ENCODE peak calls at places on chromosomes 4 and X, in seven cellular contexts. B, S, O, Z, V, E and X are unnamed samples.

GRCh38 chrX:30653415-30654131 is at the start of gene GK:
- DNase-seq in S (peak; percentile 14), Z (no peak), B (peak; percentile 7), E (no peak), O (peak; percentile 0), V (no peak), X (peak; percentile 28)

GRCh38 chr4:69749771-69750170 is 10.6 kb downstream of the SULT1B1 start:
- DNase-seq in O (no peak), B (no peak), S (no peak), V (no peak), E (no peak), Z (no peak), X (no peak)

GRCh38 chrX:80808854-80809493 is 703 bp downstream of the BRWD3 start:
- DNase-seq in E (no peak), B (peak; percentile 10), O (no peak), S (peak; percentile 44), Z (peak; percentile 69), V (no peak), X (peak; percentile 45)

GRCh38 chr4:22500831-22501714 is 14.8 kb downstream of the ADGRA3 start:
- DNase-seq in Z (no peak), V (no peak), B (no peak), E (no peak), S (no peak), O (peak; percentile 74), X (peak; percentile 72)

GRCh38 chr4:25486171-25486570 is 109.1 kb downstream of the ANAPC4 start:
- DNase-seq in Z (no peak), B (no peak), E (no peak), O (no peak), S (no peak), V (no peak), X (no peak)

GRCh38 chr4:25172964-25173917 is 13.0 kb upstream of the SEPSECS start:
- DNase-seq in S (no peak), E (peak; percentile 81), O (peak; percentile 100), B (no peak), Z (no peak), V (no peak), X (no peak)

GRCh38 chr4:28842271-28842670 is 1877.9 kb upstream of the PCDH7 start:
- DNase-seq in B (no peak), O (no peak), S (no peak), E (no peak), V (no peak), Z (no peak), X (no peak)

GRCh38 chr4:67452100-67452887 is 93.0 kb downstream of the CENPC start:
- DNase-seq in O (no peak), Z (no peak), B (no peak), V (no peak), E (no peak), S (no peak), X (no peak)

GRCh38 chr4:95362906-95363578 is 185.7 kb downstream of the UNC5C start:
- DNase-seq in E (no peak), S (no peak), O (no peak), B (peak; percentile 19), Z (no peak), V (no peak), X (peak; percentile 37)

GRCh38 chr4:157776930-157777329 is 395.9 kb downstream of the GASK1B start:
- DNase-seq in B (no peak), E (no peak), Z (no peak), V (no peak), S (no peak), O (no peak), X (no peak)

GRCh38 chr4:18041114-18041513 is 19.6 kb upstream of the LCORL start:
- DNase-seq in E (no peak), O (no peak), Z (no peak), B (no peak), S (no peak), V (no peak), X (no peak)

GRCh38 chr4:188603646-188604045 is 464.4 kb downstream of the TRIML1 start:
- DNase-seq in E (no peak), V (no peak), O (no peak), S (no peak), B (no peak), Z (no peak), X (no peak)

GRCh38 chrX:4936315-4936714 is 1222.9 kb upstream of the PRKX start:
- DNase-seq in Z (no peak), O (no peak), S (no peak), E (no peak), V (no peak), B (no peak), X (no peak)

GRCh38 chr4:94516067-94516466 is 64.3 kb downstream of the PDLIM5 start:
- DNase-seq in O (peak; percentile 96), B (no peak), E (no peak), V (no peak), S (no peak), Z (no peak), X (no peak)

GRCh38 chr4:174794706-174795105 is 34.3 kb downstream of the GLRA3 start:
- DNase-seq in B (no peak), E (no peak), O (no peak), V (no peak), S (no peak), Z (no peak), X (no peak)

GRCh38 chrX:28639502-28639901 is 52.3 kb downstream of the IL1RAPL1 start:
- DNase-seq in S (no peak), Z (no peak), O (no peak), B (no peak), V (no peak), E (no peak), X (no peak)

GRCh38 chrX:19040373-19040772 is 56.5 kb upstream of the PHKA2 start:
- DNase-seq in O (no peak), S (no peak), B (no peak), Z (no peak), V (no peak), E (no peak), X (no peak)

GRCh38 chr4:3293410-3294391 is 880 bp downstream of the RGS12 start:
- DNase-seq in O (no peak), S (no peak), E (no peak), V (no peak), Z (peak; percentile 73), B (no peak), X (no peak)

GRCh38 chr4:106038908-106039307 is 143.6 kb downstream of the NPNT start:
- DNase-seq in B (no peak), S (no peak), O (no peak), E (no peak), V (no peak), Z (no peak), X (no peak)

DNA sequence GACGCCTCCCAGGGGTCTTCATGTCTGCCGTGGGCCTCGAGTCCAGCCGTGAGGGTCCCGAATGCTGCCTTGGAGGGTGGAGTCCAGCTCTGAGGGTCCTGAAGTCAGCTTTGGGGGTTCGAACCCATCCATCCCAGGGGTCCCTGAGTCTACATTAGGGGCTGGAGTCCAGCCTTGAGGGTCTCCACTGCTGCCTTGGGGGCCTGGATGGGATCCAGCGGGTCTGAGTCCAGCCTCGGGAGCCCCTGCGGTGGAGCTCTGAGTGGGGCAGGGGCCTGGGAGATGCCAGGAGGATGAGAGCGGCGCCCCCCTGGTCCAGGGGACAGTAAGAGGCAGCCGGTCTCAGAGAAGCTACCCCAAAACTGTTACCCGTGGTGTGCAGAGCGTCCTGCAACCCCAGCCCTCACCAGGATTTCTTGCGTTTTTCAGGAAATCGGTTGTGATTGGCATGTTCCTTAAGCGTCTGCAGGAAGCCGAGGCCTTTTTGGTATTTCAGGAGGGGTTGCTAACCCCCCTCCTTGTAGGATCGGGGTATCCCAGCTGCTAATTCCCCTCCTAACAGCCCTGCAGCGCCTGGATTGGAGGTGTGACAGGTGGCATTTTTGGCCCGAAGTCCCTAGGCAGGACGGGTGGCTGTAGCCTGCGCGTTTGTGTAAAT is 1.7 kb upstream of the GTPBP6 start:
- DNase-seq in E (no peak), Z (peak; percentile 77), O (no peak), S (no peak), B (peak; percentile 20), V (no peak), X (peak; percentile 19)
- TF ChIP-seq CTCF in E (no peak), Z (no peak), O (no peak), S (no peak), B (no peak), V (no peak), X (no peak)

DNA sequence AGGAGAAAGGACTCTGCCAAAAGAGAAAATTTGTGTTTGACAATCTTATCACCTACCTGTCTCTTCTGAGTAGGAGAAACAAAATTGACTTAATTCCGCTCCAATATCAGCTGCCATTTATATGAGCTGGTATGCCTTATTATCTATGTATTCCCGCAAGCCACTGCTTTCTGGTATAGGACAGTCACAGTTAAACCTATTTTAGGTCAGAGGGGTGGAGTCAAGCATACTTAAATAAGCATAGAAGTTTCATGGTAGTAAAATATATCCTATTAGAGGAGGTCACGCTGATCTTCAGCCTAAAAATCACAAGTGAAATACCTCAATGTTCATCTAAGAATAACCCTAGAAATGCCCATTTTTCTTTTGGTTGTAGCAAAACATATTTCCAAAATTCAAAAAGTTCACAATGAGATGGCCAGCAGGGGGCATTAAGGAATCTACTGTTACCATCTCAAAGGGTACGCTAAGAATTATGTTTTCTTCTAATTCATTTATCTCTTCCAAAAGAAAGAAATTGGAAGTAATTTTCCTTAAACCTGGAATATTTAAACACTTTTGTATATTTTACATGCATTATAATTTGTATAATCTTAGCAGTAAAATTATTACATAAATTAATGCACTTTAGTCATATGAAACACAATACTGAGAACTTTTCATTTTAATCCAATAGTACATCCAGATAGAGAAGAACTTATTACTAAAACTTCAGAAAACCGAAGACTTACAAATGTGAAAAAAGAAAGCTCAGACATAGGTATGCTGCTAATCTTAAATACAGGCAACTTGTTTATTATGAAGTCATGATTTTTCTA is 10.5 kb downstream of the PPAT start:
- DNase-seq in V (no peak), O (no peak), E (no peak), Z (no peak), B (peak; percentile 21), S (no peak), X (peak; percentile 62)
- TF ChIP-seq CTCF in V (peak; percentile 44), O (peak; percentile 89), E (peak; percentile 65), Z (peak; percentile 38), B (peak; percentile 78), S (peak; percentile 65), X (peak; percentile 72)

GRCh38 chrX:150041208-150041607 is 102.9 kb upstream of the EOLA2 start:
- DNase-seq in E (no peak), B (no peak), Z (no peak), S (no peak), V (no peak), O (no peak), X (no peak)
- TF ChIP-seq CTCF in E (no peak), B (no peak), Z (no peak), S (no peak), V (no peak), O (no peak), X (no peak)

DNA sequence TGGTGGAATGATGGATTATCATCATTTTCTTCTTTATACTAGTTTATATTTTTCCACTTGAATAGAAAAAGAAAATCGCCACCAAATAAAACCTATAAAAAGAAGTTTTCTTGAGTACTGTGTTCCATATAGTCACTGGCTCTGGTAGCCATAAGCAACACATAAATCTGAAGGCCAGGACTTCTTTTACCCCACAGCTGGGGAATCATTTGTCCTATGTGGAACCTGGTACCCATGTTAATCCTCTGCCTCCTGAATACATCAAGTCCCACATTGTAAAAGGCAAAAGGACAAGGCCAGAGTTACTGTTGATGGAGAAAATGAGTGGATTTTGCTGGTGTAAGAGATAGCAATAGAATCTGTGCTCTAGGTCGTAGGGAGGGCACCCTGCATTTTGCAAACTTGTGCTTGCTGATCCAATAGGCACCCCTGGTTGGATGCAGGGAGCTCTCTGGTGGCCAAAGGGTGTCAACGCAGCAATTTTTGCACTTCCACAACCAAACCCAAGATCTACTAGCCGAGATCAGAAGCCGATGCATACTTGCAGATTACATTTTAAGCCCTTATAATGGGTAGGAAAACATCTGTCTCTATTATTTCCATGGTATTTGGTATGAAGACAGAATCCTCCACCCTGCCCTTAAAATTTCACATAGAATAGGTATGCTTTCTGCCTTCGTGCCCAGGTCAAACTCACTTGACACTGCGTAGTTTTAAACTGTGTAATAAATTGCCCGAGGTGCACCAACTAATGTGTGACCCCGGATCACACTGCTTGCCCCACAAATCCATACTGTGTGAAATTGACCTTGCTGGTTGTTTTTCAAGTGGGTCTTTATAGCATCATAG is 146.2 kb upstream of the SCML1 start:
- DNase-seq in E (peak; percentile 70), Z (no peak), V (peak; percentile 16), B (peak; percentile 44), S (peak; percentile 23), O (peak; percentile 58), X (peak; percentile 56)
- TF ChIP-seq CTCF in E (peak; percentile 77), Z (peak; percentile 59), V (peak; percentile 48), B (peak; percentile 34), S (peak; percentile 63), O (peak; percentile 79), X (peak; percentile 52)